ENCODE peak calls at places on chromosomes 16 and 17, in five cellular contexts. D is HepG2, E is SK-N-SH, G is GM12878, P is K562. W is an unnamed sample.
A peak's percentile ranks its signal among the peaks of the same experiment; 100 is the strongest.

GRCh38 chr17:32931686-32932085 is 3.7 kb downstream of the TMEM98 start:
- DNase-seq in P (no peak), E (no peak), G (no peak), D (no peak), W (peak; percentile 40)

GRCh38 chr16:70715860-70716357 is 30.1 kb upstream of the MTSS2 start:
- DNase-seq in E (peak; percentile 64), G (no peak), D (no peak), P (no peak), W (peak; percentile 62)

GRCh38 chr17:35241520-35241919 is 1.4 kb upstream of the SLFN5 start:
- DNase-seq in G (no peak), P (no peak), E (no peak), D (no peak), W (no peak)

GRCh38 chr16:68040506-68041288 is 17.6 kb downstream of the DUS2 start:
- DNase-seq in P (peak; percentile 89), D (peak; percentile 82), E (peak; percentile 82), G (peak; percentile 47), W (peak; percentile 51)

GRCh38 chr16:55943257-55943656 is 68.1 kb upstream of the CES5A start:
- DNase-seq in E (no peak), D (no peak), P (no peak), G (no peak), W (no peak)

GRCh38 chr17:40281663-40282062 is 6.0 kb upstream of the CDC6 start:
- DNase-seq in P (no peak), G (no peak), D (no peak), E (no peak), W (no peak)

GRCh38 chr17:55420067-55420775 is 1.4 kb downstream of the MMD start:
- DNase-seq in E (no peak), D (no peak), G (no peak), P (peak; percentile 23), W (no peak)

GRCh38 chr16:19118938-19119431 is 5.2 kb downstream of the ITPRIPL2 start:
- DNase-seq in G (no peak), P (peak; percentile 86), E (no peak), D (no peak), W (peak; percentile 95)

GRCh38 chr16:16159662-16160061 is 63.6 kb downstream of the ABCC6 start:
- DNase-seq in P (no peak), D (no peak), G (no peak), E (no peak), W (no peak)

GRCh38 chr16:74449470-74449869 is 28.2 kb upstream of the CLEC18B start:
- DNase-seq in D (no peak), E (no peak), P (no peak), G (no peak), W (peak; percentile 79)

GRCh38 chr17:8005357-8005756 is 2.9 kb downstream of the GUCY2D start:
- DNase-seq in P (no peak), D (no peak), G (no peak), E (no peak), W (no peak)

GRCh38 chr17:81453712-81454111 is 58.5 kb downstream of the BAHCC1 start:
- DNase-seq in P (no peak), G (no peak), D (no peak), E (no peak), W (no peak)

GRCh38 chr16:23296994-23297393 is 5.1 kb upstream of the SCNN1B start:
- DNase-seq in E (peak; percentile 55), P (peak; percentile 44), G (no peak), D (peak; percentile 24), W (no peak)

GRCh38 chr16:77298638-77299360 is 99.6 kb downstream of the SYCE1L start:
- DNase-seq in E (no peak), P (no peak), D (no peak), G (no peak), W (peak; percentile 88)

GRCh38 chr16:66925322-66925840 is at the start of gene RRAD:
- DNase-seq in P (peak; percentile 35), E (no peak), G (no peak), D (no peak), W (peak; percentile 44)

GRCh38 chr16:46720619-46721018 is 27.5 kb downstream of the MYLK3 start:
- DNase-seq in G (no peak), P (no peak), D (no peak), E (no peak), W (no peak)

GRCh38 chr17:74485012-74485743 is 18.7 kb downstream of the CD300A start:
- DNase-seq in P (no peak), G (no peak), E (no peak), D (no peak), W (no peak)

GRCh38 chr17:31469959-31470358 is 78.5 kb downstream of the RAB11FIP4 start:
- DNase-seq in E (no peak), D (peak; percentile 38), G (no peak), P (peak; percentile 46), W (no peak)

GRCh38 chr16:53780051-53780450 is 76.1 kb downstream of the FTO start:
- DNase-seq in D (no peak), P (no peak), G (no peak), E (no peak), W (no peak)
- H3K4me1 ChIP-seq in D (peaks cover 56% of the 10 kb centered on the region), P (no peaks in the 10 kb centered on the region), G (no peaks in the 10 kb centered on the region), E (peaks cover 6% of the 10 kb centered on the region), W (peaks cover 12% of the 10 kb centered on the region)

GRCh38 chr17:78124836-78125137 is 3.8 kb downstream of the TMC6 start:
- DNase-seq in D (no peak), E (no peak), P (no peak), G (no peak), W (no peak)

GRCh38 chr17:78123258-78123929 is 5.2 kb downstream of the TMC6 start:
- DNase-seq in G (no peak), P (no peak), D (no peak), E (no peak), W (no peak)

GRCh38 chr17:78122991-78123249 is 5.6 kb downstream of the TMC6 start:
- DNase-seq in G (no peak), E (no peak), D (no peak), P (no peak), W (no peak)

GRCh38 chr17:78125138-78125913 is 3.2 kb downstream of the TMC6 start:
- DNase-seq in P (no peak), E (no peak), D (no peak), G (no peak), W (no peak)

DNA sequence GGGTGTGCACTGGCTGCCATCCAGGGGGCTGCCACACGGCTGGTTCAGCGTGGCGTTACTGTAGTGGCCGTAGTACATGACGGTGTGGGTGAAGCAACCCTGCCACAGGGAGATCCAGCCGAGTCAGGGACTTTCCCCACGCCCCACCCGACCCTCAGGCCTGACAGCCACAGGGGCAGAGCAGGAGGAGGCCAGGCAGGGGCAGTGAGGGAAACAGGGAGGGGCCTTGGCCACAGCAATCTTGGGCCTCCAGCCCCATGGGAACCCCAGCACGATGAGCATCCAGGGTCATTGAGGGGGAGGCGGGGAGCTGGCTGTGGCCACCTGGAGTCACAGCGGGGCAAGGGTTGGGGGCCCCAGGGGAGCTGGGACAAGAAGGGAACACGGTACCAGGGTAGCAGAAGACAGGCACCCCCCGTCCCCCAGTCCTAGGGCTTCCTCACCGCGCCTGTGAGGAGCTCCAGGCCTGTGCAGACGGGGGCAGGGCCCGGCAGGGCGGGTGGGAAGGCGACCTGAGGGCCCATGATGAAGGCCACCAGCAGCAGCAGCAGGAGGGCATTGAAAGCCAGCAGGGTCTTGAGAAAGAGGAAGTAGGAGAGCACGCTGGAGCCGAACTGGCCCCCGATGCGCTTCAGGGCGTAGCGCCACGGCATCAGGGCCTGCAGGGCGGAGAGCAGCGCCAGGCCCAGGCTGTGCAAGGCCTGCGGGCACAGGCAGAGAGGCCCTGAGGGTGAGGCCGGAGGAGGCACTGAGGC is 4.3 kb downstream of the TMC6 start:
- DNase-seq in D (no peak), E (no peak), G (no peak), P (no peak), W (no peak)
- TF ChIP-seq MXI1 in D (no peak), E (no peak), G (peak; percentile 40), P (no peak), W (no peak)

GRCh38 chr16:1657841-1658240 is 20.2 kb upstream of the JPT2 start:
- DNase-seq in D (no peak), G (no peak), P (no peak), E (no peak), W (no peak)

GRCh38 chr16:1655909-1656807 is 21.9 kb upstream of the JPT2 start:
- DNase-seq in D (no peak), E (no peak), P (no peak), G (no peak), W (no peak)

GRCh38 chr16:1655269-1655807 is 22.7 kb upstream of the JPT2 start:
- DNase-seq in P (no peak), E (no peak), G (no peak), D (no peak), W (no peak)

GRCh38 chr16:1659071-1659470 is 19.0 kb upstream of the JPT2 start:
- DNase-seq in G (no peak), E (no peak), P (no peak), D (no peak), W (no peak)

DNA sequence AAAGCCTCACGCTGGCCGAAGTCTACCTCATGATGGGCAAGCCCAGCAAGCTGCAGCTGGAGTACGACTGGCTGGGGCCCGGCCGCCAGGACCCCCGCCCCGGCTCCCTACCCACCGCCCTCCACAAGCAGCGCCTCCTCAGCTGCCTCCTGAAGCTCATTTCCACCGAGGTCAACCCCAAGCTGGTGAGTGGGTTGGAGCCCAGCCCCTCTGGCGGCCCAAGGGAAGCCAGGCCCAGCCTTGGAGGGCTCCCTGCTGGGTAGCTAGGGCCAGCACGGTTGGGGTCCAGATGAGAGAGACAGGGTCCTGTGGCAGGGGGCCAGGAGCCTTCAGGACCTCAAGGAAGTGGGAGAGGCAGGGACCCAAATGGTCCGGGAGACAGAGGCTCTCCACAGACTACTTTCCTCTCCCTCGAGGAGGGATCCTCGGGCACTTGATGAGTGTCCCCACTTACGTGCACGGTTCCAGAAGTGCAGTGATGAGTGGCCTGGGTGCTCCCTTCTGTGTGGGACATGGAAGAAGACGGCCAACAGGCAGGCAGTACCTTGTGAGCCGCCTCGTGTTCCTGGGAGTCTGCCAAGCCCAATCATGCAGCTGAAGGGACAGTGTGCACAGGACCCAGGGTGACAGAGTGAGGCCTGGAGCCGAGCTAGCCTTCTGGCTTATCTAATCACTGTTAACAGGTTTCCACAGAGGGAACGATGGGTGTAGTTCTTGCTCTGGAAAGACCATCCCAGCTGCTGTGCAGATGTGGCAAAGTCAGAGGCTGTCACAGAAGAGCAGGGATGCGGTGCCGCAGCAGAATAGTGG is 21.1 kb upstream of the JPT2 start:
- DNase-seq in E (peak; percentile 53), P (peak; percentile 59), G (no peak), D (no peak), W (no peak)
- H3K4me1 ChIP-seq in E (peaks cover 7% of the 10 kb centered on the region), P (no peaks in the 10 kb centered on the region), G (no peaks in the 10 kb centered on the region), D (no peaks in the 10 kb centered on the region), W (no peaks in the 10 kb centered on the region)

GRCh38 chr17:42281571-42282096 is 5.4 kb upstream of the STAT5B start:
- DNase-seq in P (no peak), D (no peak), E (peak; percentile 12), G (no peak), W (no peak)
- TF ChIP-seq MXI1 in P (no peak), D (no peak), E (no peak), G (no peak), W (no peak)

GRCh38 chr17:1188812-1189211 is 9.0 kb upstream of the ABR start:
- DNase-seq in G (no peak), E (no peak), P (no peak), D (no peak), W (peak; percentile 27)
- H3K4me1 ChIP-seq in G (peaks cover 42% of the 10 kb centered on the region), E (peaks cover 7% of the 10 kb centered on the region), P (no peaks in the 10 kb centered on the region), D (peaks cover 8% of the 10 kb centered on the region), W (peaks cover 6% of the 10 kb centered on the region)